ENCODE peak calls at places on chromosomes 12 and 14, in eight cellular contexts. R is CD8-positive, alpha-beta memory T cell; Z is AG10803; P is GM23338; I is WERI-Rb-1; S is GM12865; E is adrenal gland; Y is fibroblast of lung. B is an unnamed sample.

GRCh38 chr12:8989425-8989824 is at the start of gene KLRG1:
- DNase-seq in P (no peak), S (peak), Z (no peak), R (no peak), E (no peak), I (no peak), Y (no peak), B (no peak)

GRCh38 chr14:104582649-104583048 is 3.1 kb downstream of the C14orf180 start:
- DNase-seq in Y (no peak), R (no peak), I (peak), P (no peak), S (no peak), E (peak), Z (no peak), B (no peak)

GRCh38 chr14:39324097-39324496 is 90.4 kb downstream of the MIA2 start:
- DNase-seq in P (no peak), R (no peak), I (no peak), Y (no peak), Z (no peak), E (no peak), S (no peak), B (no peak)

GRCh38 chr14:81401420-81402122 is 1.4 kb upstream of the STON2 start:
- DNase-seq in P (no peak), I (no peak), Y (peak), Z (peak), S (peak), E (no peak), R (no peak), B (no peak)

GRCh38 chr12:92396647-92397258 is 251.1 kb upstream of the BTG1 start:
- DNase-seq in P (no peak), I (no peak), E (peak), Y (peak), R (no peak), Z (peak), S (no peak), B (no peak)

GRCh38 chr12:92701441-92701840 is 1.3 kb upstream of the PLEKHG7 start:
- DNase-seq in Z (no peak), S (no peak), Y (no peak), I (no peak), R (no peak), P (no peak), E (no peak), B (no peak)

GRCh38 chr12:93824514-93825500 is 147.6 kb downstream of the CRADD start:
- DNase-seq in Y (peak), E (no peak), I (no peak), Z (no peak), S (no peak), R (no peak), P (peak), B (no peak)

GRCh38 chr12:8108808-8109398 is 14.5 kb upstream of the CLEC4A start:
- DNase-seq in Y (peak), E (peak), P (peak), Z (peak), S (peak), R (peak), I (peak), B (peak)

GRCh38 chr14:93947282-93947681 is 20.1 kb downstream of the FAM181A start:
- DNase-seq in P (no peak), Y (no peak), Z (no peak), E (no peak), S (no peak), I (no peak), R (no peak), B (no peak)

GRCh38 chr14:35696575-35696974 is 112.5 kb downstream of the RALGAPA1 start:
- DNase-seq in Y (no peak), P (no peak), I (no peak), E (no peak), Z (no peak), R (no peak), S (no peak), B (peak)

GRCh38 chr12:45655186-45655585 is 74.3 kb upstream of the ARID2 start:
- DNase-seq in Z (no peak), Y (peak), R (peak), S (peak), I (no peak), P (peak), E (peak), B (peak)

GRCh38 chr12:57111046-57111698 is at the start of gene STAT6:
- DNase-seq in I (peak), S (peak), R (peak), Z (peak), P (peak), Y (peak), E (peak), B (peak)

GRCh38 chr14:73173092-73173735 is 36.9 kb downstream of the PSEN1 start:
- DNase-seq in Y (peak), R (no peak), P (peak), S (peak), Z (peak), I (no peak), E (no peak), B (peak)

GRCh38 chr12:39378346-39378745 is 64.6 kb downstream of the KIF21A start:
- DNase-seq in S (no peak), E (no peak), Z (no peak), R (no peak), P (no peak), Y (no peak), I (no peak), B (no peak)

GRCh38 chr14:36784541-36784940 is 122.9 kb downstream of the PAX9 start:
- DNase-seq in Y (peak), I (no peak), Z (no peak), P (no peak), S (no peak), R (no peak), E (no peak), B (no peak)

GRCh38 chr12:66767454-66768002 is 88.7 kb upstream of the GRIP1 start:
- DNase-seq in P (no peak), E (no peak), R (no peak), Y (no peak), Z (no peak), I (no peak), S (no peak), B (no peak)

GRCh38 chr12:1915082-1915968 is 3.1 kb downstream of the CACNA2D4 start:
- DNase-seq in P (no peak), I (no peak), S (no peak), Y (no peak), Z (no peak), E (peak), R (peak), B (peak)

GRCh38 chr12:31033681-31034080 is 40.0 kb upstream of the DDX11 start:
- DNase-seq in R (no peak), I (no peak), Y (peak), S (no peak), P (no peak), Z (peak), E (no peak), B (no peak)

GRCh38 chr14:92573761-92574498 is 60.3 kb downstream of the RIN3 start:
- DNase-seq in E (no peak), Z (no peak), I (no peak), S (no peak), Y (no peak), R (no peak), P (peak), B (no peak)

GRCh38 chr14:70052990-70053389 is 135.8 kb downstream of the SLC8A3 start:
- DNase-seq in S (peak), R (no peak), P (peak), E (no peak), I (no peak), Z (peak), Y (peak), B (peak)

GRCh38 chr12:98154850-98155249 is 360.5 kb upstream of the TMPO start:
- DNase-seq in R (no peak), Y (peak), S (peak), P (peak), Z (no peak), I (peak), E (peak), B (no peak)

GRCh38 chr14:77248666-77249065 is 22.3 kb downstream of the NGB start:
- DNase-seq in Z (no peak), I (no peak), S (no peak), Y (peak), P (no peak), E (no peak), R (no peak), B (no peak)

GRCh38 chr14:54182419-54183040 is 214.3 kb upstream of the CDKN3 start:
- DNase-seq in E (no peak), S (no peak), R (no peak), Z (peak), Y (peak), I (no peak), P (no peak), B (no peak)

GRCh38 chr14:49189381-49189780 is 396.8 kb downstream of the RPS29 start:
- DNase-seq in E (peak), P (no peak), R (no peak), Y (no peak), I (no peak), Z (no peak), S (no peak), B (no peak)

GRCh38 chr14:75293920-75294648 is 15.5 kb downstream of the FOS start:
- DNase-seq in I (peak), R (peak), P (peak), E (peak), S (peak), Y (peak), Z (peak), B (peak)

GRCh38 chr14:96255501-96256366 is at the start of gene BDKRB1:
- DNase-seq in I (no peak), R (no peak), P (no peak), S (no peak), Y (peak), Z (peak), E (no peak), B (no peak)

GRCh38 chr12:105196090-105196489 is 39.9 kb downstream of the APPL2 start:
- DNase-seq in E (no peak), R (no peak), S (no peak), Z (no peak), Y (no peak), P (no peak), I (no peak), B (no peak)

GRCh38 chr14:94575730-94576585 is 5.3 kb upstream of the SERPINA5 start:
- DNase-seq in S (no peak), P (no peak), Y (peak), R (no peak), E (peak), I (no peak), Z (peak), B (no peak)

GRCh38 chr12:43143278-43143677 is 408.7 kb downstream of the ADAMTS20 start:
- DNase-seq in R (no peak), I (no peak), S (no peak), Y (no peak), Z (no peak), P (no peak), E (no peak), B (no peak)

GRCh38 chr12:45731376-45731775 is 1.9 kb downstream of the ARID2 start:
- DNase-seq in I (no peak), E (no peak), S (no peak), Z (no peak), R (no peak), P (peak), Y (no peak), B (no peak)

GRCh38 chr12:96263449-96263902 is 69.3 kb downstream of the ELK3 start:
- DNase-seq in R (no peak), P (peak), Z (no peak), Y (no peak), I (no peak), S (no peak), E (no peak), B (no peak)

GRCh38 chr14:22547309-22547947 is 41.6 kb downstream of the DAD1 start:
- DNase-seq in S (no peak), R (no peak), P (no peak), E (no peak), Y (no peak), Z (peak), I (no peak), B (no peak)

GRCh38 chr14:22547948-22548750 is 40.9 kb downstream of the DAD1 start:
- DNase-seq in Y (no peak), S (no peak), Z (no peak), I (no peak), E (no peak), R (no peak), P (no peak), B (no peak)

GRCh38 chr14:22544881-22545420 is 44.1 kb downstream of the DAD1 start:
- DNase-seq in P (no peak), Y (no peak), S (no peak), R (no peak), I (no peak), Z (no peak), E (no peak), B (no peak)

GRCh38 chr14:22545842-22546721 is 42.9 kb downstream of the DAD1 start:
- DNase-seq in I (no peak), R (no peak), E (peak), P (no peak), Y (peak), Z (peak), S (no peak), B (no peak)

GRCh38 chr14:22546722-22547071 is 42.3 kb downstream of the DAD1 start:
- DNase-seq in R (no peak), E (no peak), I (no peak), Z (no peak), P (no peak), S (no peak), Y (no peak), B (no peak)
- H3K4me3 ChIP-seq in R (peak), E (no peak), I (no peak), Z (no peak), P (no peak), S (no peak), Y (no peak), B (peak)

DNA sequence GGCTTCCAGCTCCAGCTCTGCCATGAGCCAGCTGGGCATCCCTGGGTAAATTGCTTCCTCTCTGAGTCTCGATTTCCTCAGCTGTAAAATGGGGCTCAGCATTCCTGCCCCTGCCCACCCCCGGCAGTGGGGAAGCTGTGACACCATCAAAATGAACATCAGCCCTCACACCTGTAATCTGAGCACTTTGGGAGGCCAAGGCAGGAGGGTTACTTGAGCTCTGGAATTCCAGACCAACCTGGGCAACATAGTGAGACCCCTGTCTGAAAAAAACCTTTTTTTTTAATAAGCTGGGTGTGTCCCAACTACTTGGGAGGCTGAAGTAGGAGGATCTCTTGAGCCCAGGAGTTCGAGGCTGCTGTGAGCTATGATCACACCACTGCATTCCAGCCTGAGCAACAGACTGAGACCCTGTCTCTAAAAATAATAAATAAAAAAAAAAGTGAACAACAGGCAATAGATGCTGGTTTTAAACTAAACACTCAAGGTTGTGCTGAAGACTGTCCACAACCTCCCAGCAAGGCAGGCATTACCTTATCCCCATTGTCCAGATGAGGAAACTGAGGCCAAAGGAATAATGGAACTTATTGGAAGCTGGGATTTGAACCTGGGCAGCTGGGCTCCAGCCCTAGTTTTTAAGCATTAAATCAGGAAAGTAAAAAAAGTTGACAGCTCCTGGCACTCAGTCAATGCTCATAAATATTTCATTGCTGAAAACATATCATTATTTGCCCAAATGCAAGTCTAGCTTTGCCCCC is 4.3 kb downstream of the TRPV4 start:
- DNase-seq in R (no peak), P (no peak), Y (no peak), E (no peak), S (no peak), Z (no peak), I (no peak), B (no peak)
- H3K4me3 ChIP-seq in R (no peak), P (no peak), Y (no peak), E (no peak), S (no peak), Z (no peak), I (no peak), B (no peak)

DNA sequence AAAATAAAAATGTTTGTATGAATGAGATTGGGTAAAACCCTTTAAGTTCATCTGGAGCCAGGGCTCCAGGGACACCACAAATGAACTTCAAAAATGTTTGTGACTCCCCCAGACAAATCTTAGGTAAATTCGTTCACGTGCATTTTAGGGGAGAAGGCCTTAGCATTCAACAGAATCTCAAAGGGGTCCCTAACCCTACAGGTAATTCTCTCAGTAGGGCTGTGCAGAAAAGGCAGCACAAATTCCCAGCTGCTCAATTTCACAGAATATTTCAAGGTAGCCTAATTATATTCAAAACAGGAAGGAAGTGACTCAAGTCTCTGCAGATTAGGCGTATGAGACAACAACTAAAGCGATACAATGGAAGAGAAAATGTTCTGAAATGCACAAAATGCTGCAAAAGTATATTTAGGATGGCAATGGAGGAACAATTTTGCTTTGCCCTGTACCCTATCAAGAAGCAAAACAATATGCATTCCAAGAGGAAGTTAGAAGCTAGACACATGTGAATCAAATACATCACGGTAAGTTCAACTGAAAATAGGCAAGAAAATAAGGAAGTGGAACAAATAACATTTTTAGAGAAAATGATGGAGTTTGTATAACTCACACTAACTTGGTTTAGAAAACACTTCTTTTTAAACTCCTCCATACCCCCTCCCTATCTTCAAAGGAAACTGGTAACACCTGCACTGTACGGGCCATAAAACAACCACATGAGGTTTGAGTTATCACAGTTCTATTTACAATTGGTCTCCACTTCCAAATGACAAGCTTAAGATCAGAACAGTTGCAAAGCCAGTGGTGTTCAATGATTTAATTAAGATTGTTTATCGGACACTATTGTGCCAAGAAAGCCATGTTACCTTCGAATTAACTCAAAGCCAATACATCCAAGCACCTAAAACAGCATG is 1.6 kb downstream of the GIT2 start:
- DNase-seq in E (peak), P (no peak), I (no peak), R (no peak), Y (no peak), S (peak), Z (no peak), B (peak)
- H3K4me3 ChIP-seq in E (no peak), P (peak), I (peak), R (peak), Y (peak), S (peak), Z (peak), B (peak)

GRCh38 chr12:122994781-122995502 is 14.5 kb downstream of the ARL6IP4 start:
- DNase-seq in E (no peak), Z (no peak), I (no peak), Y (no peak), S (no peak), R (no peak), P (no peak), B (no peak)
- H3K4me3 ChIP-seq in E (no peak), Z (no peak), I (no peak), Y (no peak), S (no peak), R (no peak), P (no peak), B (no peak)

GRCh38 chr12:103665971-103666370 is 78.9 kb downstream of the STAB2 start:
- DNase-seq in E (no peak), Y (no peak), Z (no peak), I (no peak), P (peak), S (no peak), R (no peak), B (no peak)
- H3K4me3 ChIP-seq in E (no peak), Y (no peak), Z (no peak), I (no peak), P (no peak), S (no peak), R (no peak), B (no peak)

GRCh38 chr12:114682920-114683708 is 861 bp downstream of the TBX3 start:
- DNase-seq in E (peak), R (no peak), P (no peak), Y (no peak), Z (peak), I (peak), S (no peak), B (no peak)
- H3K4me3 ChIP-seq in E (peak), R (no peak), P (peak), Y (peak), Z (peak), I (peak), S (peak), B (no peak)

DNA sequence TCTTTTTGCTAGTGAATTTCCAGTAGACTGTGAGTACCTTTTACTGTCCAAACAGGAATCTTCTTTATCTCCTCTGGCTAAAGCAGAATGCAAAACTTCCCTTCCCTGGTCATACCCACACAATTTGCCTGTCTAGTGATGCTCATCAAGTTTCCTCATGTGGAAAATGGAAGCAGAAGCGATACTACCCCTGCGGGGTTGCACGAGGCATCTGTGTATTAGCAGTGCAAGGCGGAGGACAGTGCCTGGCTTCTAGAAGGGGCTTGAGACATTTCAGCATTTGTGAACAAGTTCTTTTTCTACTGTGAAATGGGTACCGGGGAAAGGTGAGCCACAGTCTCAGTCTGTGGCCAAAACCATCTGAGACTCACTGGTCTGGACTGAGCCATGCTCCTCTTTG is 340.9 kb downstream of the AACS start:
- DNase-seq in I (no peak), P (no peak), E (no peak), Y (no peak), R (no peak), S (peak), Z (no peak), B (no peak)
- H3K4me3 ChIP-seq in I (no peak), P (no peak), E (no peak), Y (no peak), R (no peak), S (no peak), Z (no peak), B (no peak)